ENCODE peak calls at places on chromosomes 12 and 14, in ten cellular contexts. Q, Y, N, K, E, J, V, C, W and S are unnamed samples.

GRCh38 chr12:113241191-113242017 is 20.1 kb downstream of the TPCN1 start:
- DNase-seq in Q (no peak), Y (no peak), N (peak; percentile 82), K (no peak), E (peak; percentile 69), J (no peak), V (peak; percentile 94), C (no peak), W (peak; percentile 60), S (peak; percentile 98)

GRCh38 chr14:102344485-102344884 is 18.2 kb downstream of the CINP start:
- DNase-seq in Q (no peak), Y (no peak), N (no peak), K (no peak), E (no peak), J (no peak), V (no peak), C (no peak), W (no peak), S (no peak)

GRCh38 chr14:70013269-70013873 is 134.2 kb downstream of the SMOC1 start:
- DNase-seq in Q (peak; percentile 32), Y (no peak), N (peak; percentile 67), K (no peak), E (peak; percentile 70), J (no peak), V (peak; percentile 34), C (peak; percentile 54), W (peak; percentile 2), S (no peak)

GRCh38 chr14:64549805-64550538 is at the start of gene PPP1R36:
- DNase-seq in Q (peak; percentile 62), Y (no peak), N (peak; percentile 88), K (peak; percentile 42), E (peak; percentile 79), J (peak; percentile 32), V (peak; percentile 71), C (no peak), W (peak; percentile 8), S (peak; percentile 39)

GRCh38 chr12:119659289-119659897 is 8.5 kb upstream of the PRKAB1 start:
- DNase-seq in Q (peak; percentile 49), Y (no peak), N (no peak), K (peak; percentile 47), E (peak; percentile 58), J (peak; percentile 44), V (peak; percentile 48), C (peak; percentile 35), W (peak; percentile 33), S (no peak)

GRCh38 chr12:121753844-121754264 is 39.6 kb downstream of the RHOF start:
- DNase-seq in Q (no peak), Y (no peak), N (no peak), K (no peak), E (peak; percentile 72), J (no peak), V (no peak), C (no peak), W (no peak), S (no peak)

GRCh38 chr12:12686925-12687324 is 9.1 kb downstream of the GPR19 start:
- DNase-seq in Q (no peak), Y (no peak), N (no peak), K (no peak), E (no peak), J (no peak), V (peak; percentile 75), C (no peak), W (no peak), S (peak; percentile 84)

GRCh38 chr12:25684070-25684469 is 131.0 kb upstream of the LMNTD1 start:
- DNase-seq in Q (no peak), Y (no peak), N (no peak), K (no peak), E (no peak), J (no peak), V (no peak), C (no peak), W (no peak), S (no peak)

GRCh38 chr12:102883204-102883799 is 33.7 kb downstream of the PAH start:
- DNase-seq in Q (peak; percentile 73), Y (no peak), N (peak; percentile 62), K (no peak), E (peak; percentile 83), J (no peak), V (peak; percentile 72), C (peak; percentile 50), W (peak; percentile 20), S (peak; percentile 43)

GRCh38 chr12:123941485-123942276 is 30.9 kb downstream of the CCDC92 start:
- DNase-seq in Q (no peak), Y (no peak), N (no peak), K (no peak), E (no peak), J (no peak), V (no peak), C (no peak), W (peak; percentile 20), S (peak; percentile 6)
- H3K4me3 ChIP-seq in Q (no peak overlapping the region), Y (no peak overlapping the region), N (no peak overlapping the region), K (no peak overlapping the region), E (no peak overlapping the region), J (no peak overlapping the region), V (no peak overlapping the region), C (no peak overlapping the region), W (no peak overlapping the region), S (no peak overlapping the region)

DNA sequence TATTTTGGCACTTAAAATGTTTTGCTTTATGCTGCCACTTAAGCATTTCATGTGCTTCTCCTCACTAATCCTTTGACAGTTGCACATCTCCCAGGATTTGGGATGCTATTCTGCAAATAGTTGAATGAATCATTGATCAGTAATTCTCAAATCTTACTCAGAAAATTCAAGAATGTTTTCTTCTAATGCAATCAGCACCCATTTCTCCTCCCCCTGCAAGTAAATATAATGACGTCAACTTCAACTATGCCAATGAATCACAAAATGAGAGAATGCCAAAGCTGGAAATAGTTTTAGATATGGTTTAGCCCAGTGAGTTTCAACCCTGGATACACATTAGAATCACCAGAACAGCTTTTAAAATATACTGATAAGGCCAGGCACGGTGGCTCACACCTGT is 2.1 kb upstream of the BLOC1S1 start:
- DNase-seq in Q (no peak), Y (peak; percentile 48), N (peak; percentile 9), K (no peak), E (no peak), J (no peak), V (peak; percentile 93), C (no peak), W (no peak), S (peak; percentile 90)
- H3K4me3 ChIP-seq in Q (no peak overlapping the region), Y (no peak overlapping the region), N (no peak overlapping the region), K (no peak overlapping the region), E (no peak overlapping the region), J (no peak overlapping the region), V (no peak overlapping the region), C (no peak overlapping the region), W (no peak overlapping the region), S (no peak overlapping the region)

GRCh38 chr14:68801631-68802030 is 8.8 kb upstream of the ZFP36L1 start:
- DNase-seq in Q (no peak), Y (no peak), N (no peak), K (no peak), E (no peak), J (no peak), V (no peak), C (no peak), W (no peak), S (no peak)
- H3K4me3 ChIP-seq in Q (no peak overlapping the region), Y (no peak overlapping the region), N (no peak overlapping the region), K (no peak overlapping the region), E (no peak overlapping the region), J (no peak overlapping the region), V (no peak overlapping the region), C (no peak overlapping the region), W (no peak overlapping the region), S (no peak overlapping the region)

DNA sequence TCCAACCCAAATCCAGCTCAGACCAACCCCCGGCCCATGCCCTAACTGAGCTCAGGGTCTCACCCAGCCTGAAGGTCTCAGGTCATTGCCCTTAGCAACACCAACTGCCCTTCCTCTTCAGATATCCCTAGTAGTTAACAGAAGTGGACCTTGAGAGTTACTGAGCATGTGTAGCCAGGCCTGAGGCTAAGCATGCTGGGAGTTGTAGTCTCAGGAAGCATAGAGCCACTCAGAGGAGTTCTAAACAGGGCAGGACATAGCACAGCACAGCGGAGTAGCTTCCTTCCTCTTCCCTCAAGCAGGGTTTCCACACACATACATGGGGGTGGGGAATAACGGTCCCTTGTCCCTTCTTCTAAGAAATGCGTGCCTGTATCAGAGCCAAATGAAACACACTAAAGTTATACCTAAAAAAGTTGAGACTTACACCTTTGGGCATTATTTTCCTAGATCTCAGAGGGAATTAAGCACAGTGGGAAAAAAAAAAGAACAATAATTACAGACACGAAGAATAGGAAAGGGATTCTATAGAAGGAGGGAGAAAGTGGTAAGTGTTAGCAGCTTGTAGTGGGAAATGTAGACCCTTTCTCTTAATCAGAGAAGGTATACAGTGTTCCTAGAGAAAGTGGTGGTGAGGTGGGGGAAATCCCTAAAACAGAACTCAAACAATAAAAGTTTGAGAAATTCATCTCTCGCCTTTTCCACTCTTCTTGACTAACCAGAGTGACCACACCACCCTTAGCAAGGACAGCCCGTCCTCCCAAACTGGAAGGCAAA is 4.4 kb downstream of the KMT2D start:
- DNase-seq in Q (peak; percentile 56), Y (peak; percentile 38), N (no peak), K (peak; percentile 54), E (peak; percentile 69), J (peak; percentile 49), V (peak; percentile 87), C (no peak), W (peak; percentile 96), S (peak; percentile 82)
- H3K4me3 ChIP-seq in Q (no peak overlapping the region), Y (peak overlapping the region; percentile 88), N (no peak overlapping the region), K (peak overlapping the region; percentile 11), E (no peak overlapping the region), J (peak overlapping the region; percentile 83), V (peak overlapping the region; percentile 98), C (no peak overlapping the region), W (peak overlapping the region; percentile 71), S (peak overlapping the region; percentile 90)

GRCh38 chr12:125549171-125549570 is 483.9 kb downstream of the AACS start:
- DNase-seq in Q (no peak), Y (no peak), N (no peak), K (no peak), E (no peak), J (no peak), V (no peak), C (no peak), W (no peak), S (no peak)
- H3K4me3 ChIP-seq in Q (no peak overlapping the region), Y (no peak overlapping the region), N (no peak overlapping the region), K (no peak overlapping the region), E (no peak overlapping the region), J (no peak overlapping the region), V (no peak overlapping the region), C (no peak overlapping the region), W (no peak overlapping the region), S (no peak overlapping the region)

GRCh38 chr14:95318399-95318834 is 1.3 kb downstream of the CLMN start:
- DNase-seq in Q (no peak), Y (no peak), N (peak; percentile 67), K (no peak), E (peak; percentile 74), J (no peak), V (no peak), C (no peak), W (no peak), S (no peak)

GRCh38 chr14:95318870-95319311 is 817 bp downstream of the CLMN start:
- DNase-seq in Q (no peak), Y (no peak), N (peak; percentile 68), K (peak; percentile 14), E (no peak), J (no peak), V (no peak), C (no peak), W (no peak), S (no peak)

GRCh38 chr14:95319312-95320075 is at the start of gene CLMN:
- DNase-seq in Q (peak; percentile 70), Y (no peak), N (peak; percentile 78), K (peak; percentile 38), E (peak; percentile 74), J (peak; percentile 26), V (peak; percentile 75), C (peak; percentile 49), W (peak; percentile 16), S (peak; percentile 12)

GRCh38 chr14:95316826-95317225 is 2.9 kb downstream of the CLMN start:
- DNase-seq in Q (no peak), Y (no peak), N (peak; percentile 22), K (no peak), E (no peak), J (no peak), V (no peak), C (no peak), W (no peak), S (no peak)

GRCh38 chr14:95317817-95318343 is 1.8 kb downstream of the CLMN start:
- DNase-seq in Q (no peak), Y (no peak), N (no peak), K (no peak), E (no peak), J (no peak), V (no peak), C (no peak), W (no peak), S (no peak)
- H3K4me3 ChIP-seq in Q (no peak overlapping the region), Y (no peak overlapping the region), N (no peak overlapping the region), K (no peak overlapping the region), E (no peak overlapping the region), J (no peak overlapping the region), V (no peak overlapping the region), C (no peak overlapping the region), W (no peak overlapping the region), S (no peak overlapping the region)